ENCODE peak calls at places on chromosomes 5 and 9, in nine cellular contexts. One of them, this sample, is unnamed.

GRCh38 chr5:19322716-19323485 is 665.1 kb downstream of the CDH18 start:
- DNase-seq in GM23338: peak
- DNase-seq in hepatocyte: peak
- DNase-seq in GM23248: no peak
- DNase-seq in OCI-LY7: no peak
- DNase-seq in HCT116: no peak
- DNase-seq in PC-3: peak
- DNase-seq in SK-N-SH: no peak
- DNase-seq in MM.1S: peak
- DNase-seq in this sample: no peak

GRCh38 chr5:105905392-105905791 is 1765.3 kb downstream of the EFNA5 start:
- DNase-seq in GM23248: no peak
- DNase-seq in PC-3: peak
- DNase-seq in MM.1S: no peak
- DNase-seq in OCI-LY7: no peak
- DNase-seq in HCT116: no peak
- DNase-seq in hepatocyte: no peak
- DNase-seq in SK-N-SH: no peak
- DNase-seq in GM23338: no peak
- DNase-seq in this sample: no peak

GRCh38 chr9:128716581-128717254 is 7.2 kb downstream of the ZDHHC12 start:
- DNase-seq in OCI-LY7: no peak
- DNase-seq in MM.1S: no peak
- DNase-seq in GM23248: no peak
- DNase-seq in GM23338: no peak
- DNase-seq in SK-N-SH: peak
- DNase-seq in hepatocyte: no peak
- DNase-seq in PC-3: no peak
- DNase-seq in HCT116: no peak
- DNase-seq in this sample: no peak

GRCh38 chr9:116345393-116345792 is 191.8 kb downstream of the PAPPA start:
- DNase-seq in GM23248: no peak
- DNase-seq in OCI-LY7: no peak
- DNase-seq in PC-3: no peak
- DNase-seq in GM23338: no peak
- DNase-seq in HCT116: no peak
- DNase-seq in MM.1S: no peak
- DNase-seq in SK-N-SH: no peak
- DNase-seq in hepatocyte: no peak
- DNase-seq in this sample: no peak

GRCh38 chr5:150513375-150514309 is 5.7 kb downstream of the NDST1 start:
- DNase-seq in GM23248: peak
- DNase-seq in PC-3: no peak
- DNase-seq in hepatocyte: no peak
- DNase-seq in OCI-LY7: no peak
- DNase-seq in MM.1S: no peak
- DNase-seq in GM23338: peak
- DNase-seq in SK-N-SH: peak
- DNase-seq in HCT116: no peak
- DNase-seq in this sample: no peak

GRCh38 chr5:154465169-154465568 is 12.9 kb downstream of the HAND1 start:
- DNase-seq in SK-N-SH: no peak
- DNase-seq in MM.1S: no peak
- DNase-seq in GM23248: peak
- DNase-seq in PC-3: peak
- DNase-seq in OCI-LY7: no peak
- DNase-seq in GM23338: no peak
- DNase-seq in hepatocyte: no peak
- DNase-seq in HCT116: peak
- DNase-seq in this sample: no peak

GRCh38 chr5:59874675-59875074 is 18.9 kb downstream of the PDE4D start:
- DNase-seq in HCT116: no peak
- DNase-seq in GM23338: no peak
- DNase-seq in hepatocyte: no peak
- DNase-seq in GM23248: no peak
- DNase-seq in PC-3: peak
- DNase-seq in SK-N-SH: no peak
- DNase-seq in OCI-LY7: no peak
- DNase-seq in MM.1S: no peak
- DNase-seq in this sample: no peak

GRCh38 chr9:109751253-109751652 is 28.7 kb upstream of the PALM2AKAP2 start:
- DNase-seq in HCT116: no peak
- DNase-seq in GM23248: peak
- DNase-seq in SK-N-SH: no peak
- DNase-seq in PC-3: peak
- DNase-seq in MM.1S: no peak
- DNase-seq in hepatocyte: peak
- DNase-seq in OCI-LY7: no peak
- DNase-seq in GM23338: peak
- DNase-seq in this sample: peak

DNA sequence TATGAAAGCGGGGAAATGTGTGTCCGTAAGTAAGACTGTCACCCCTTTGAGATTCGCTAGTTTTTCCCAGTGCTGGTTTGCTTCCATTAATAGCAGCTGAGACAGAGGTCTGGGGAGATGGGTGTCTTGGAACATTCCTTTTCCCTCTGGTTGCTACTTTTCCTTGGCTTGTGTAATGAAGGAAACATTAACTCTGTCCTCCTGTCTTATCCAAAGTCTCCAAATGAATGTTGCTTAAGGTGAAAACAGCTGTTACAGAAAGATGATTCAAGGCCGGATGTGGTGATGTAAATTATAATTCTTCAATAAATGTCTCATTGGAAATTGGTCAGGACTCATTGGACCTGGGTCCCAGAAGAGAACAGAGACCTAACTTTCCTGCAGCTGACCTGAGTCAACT is 50.0 kb downstream of the MEGF10 start:
- DNase-seq in GM23338: no peak
- DNase-seq in SK-N-SH: no peak
- DNase-seq in hepatocyte: no peak
- DNase-seq in GM23248: no peak
- DNase-seq in PC-3: peak
- DNase-seq in OCI-LY7: no peak
- DNase-seq in MM.1S: no peak
- DNase-seq in HCT116: no peak
- DNase-seq in this sample: no peak
- H3K4me2 ChIP-seq in GM23338: no peak
- H3K4me2 ChIP-seq in SK-N-SH: no peak
- H3K4me2 ChIP-seq in hepatocyte: no peak
- H3K4me2 ChIP-seq in GM23248: no peak
- H3K4me2 ChIP-seq in PC-3: no peak
- H3K4me2 ChIP-seq in OCI-LY7: no peak
- H3K4me2 ChIP-seq in MM.1S: no peak
- H3K4me2 ChIP-seq in HCT116: no peak
- H3K4me2 ChIP-seq in this sample: no peak

GRCh38 chr9:91066856-91067255 is 265.2 kb downstream of the SYK start:
- DNase-seq in hepatocyte: no peak
- DNase-seq in MM.1S: no peak
- DNase-seq in PC-3: no peak
- DNase-seq in GM23338: no peak
- DNase-seq in OCI-LY7: no peak
- DNase-seq in HCT116: no peak
- DNase-seq in GM23248: no peak
- DNase-seq in SK-N-SH: no peak
- DNase-seq in this sample: no peak
- TF ChIP-seq EZH2phosphoT487 in hepatocyte: no peak
- TF ChIP-seq EZH2phosphoT487 in MM.1S: no peak
- TF ChIP-seq EZH2phosphoT487 in PC-3: no peak
- TF ChIP-seq EZH2phosphoT487 in GM23338: no peak
- TF ChIP-seq EZH2phosphoT487 in OCI-LY7: no peak
- TF ChIP-seq EZH2phosphoT487 in HCT116: no peak
- TF ChIP-seq EZH2phosphoT487 in GM23248: no peak
- TF ChIP-seq EZH2phosphoT487 in SK-N-SH: no peak
- TF ChIP-seq EZH2phosphoT487 in this sample: no peak

GRCh38 chr5:5886353-5886752 is 463.9 kb downstream of the ICE1 start:
- DNase-seq in MM.1S: no peak
- DNase-seq in OCI-LY7: no peak
- DNase-seq in SK-N-SH: no peak
- DNase-seq in PC-3: no peak
- DNase-seq in hepatocyte: no peak
- DNase-seq in HCT116: no peak
- DNase-seq in GM23248: no peak
- DNase-seq in GM23338: peak
- DNase-seq in this sample: no peak

GRCh38 chr5:5884593-5884992 is 462.1 kb downstream of the ICE1 start:
- DNase-seq in GM23248: no peak
- DNase-seq in MM.1S: no peak
- DNase-seq in GM23338: no peak
- DNase-seq in HCT116: no peak
- DNase-seq in SK-N-SH: no peak
- DNase-seq in hepatocyte: no peak
- DNase-seq in OCI-LY7: no peak
- DNase-seq in PC-3: no peak
- DNase-seq in this sample: no peak

GRCh38 chr5:5886812-5887486 is 464.5 kb downstream of the ICE1 start:
- DNase-seq in OCI-LY7: peak
- DNase-seq in PC-3: peak
- DNase-seq in SK-N-SH: peak
- DNase-seq in MM.1S: peak
- DNase-seq in GM23248: no peak
- DNase-seq in HCT116: no peak
- DNase-seq in GM23338: peak
- DNase-seq in hepatocyte: peak
- DNase-seq in this sample: peak

GRCh38 chr5:5885782-5886181 is 463.3 kb downstream of the ICE1 start:
- DNase-seq in MM.1S: no peak
- DNase-seq in GM23248: no peak
- DNase-seq in SK-N-SH: no peak
- DNase-seq in GM23338: no peak
- DNase-seq in PC-3: no peak
- DNase-seq in OCI-LY7: no peak
- DNase-seq in HCT116: no peak
- DNase-seq in hepatocyte: no peak
- DNase-seq in this sample: no peak

GRCh38 chr5:5887818-5888217 is 465.3 kb downstream of the ICE1 start:
- DNase-seq in hepatocyte: no peak
- DNase-seq in PC-3: no peak
- DNase-seq in HCT116: no peak
- DNase-seq in SK-N-SH: no peak
- DNase-seq in GM23248: no peak
- DNase-seq in OCI-LY7: no peak
- DNase-seq in GM23338: no peak
- DNase-seq in MM.1S: no peak
- DNase-seq in this sample: no peak
- H3K4me2 ChIP-seq in hepatocyte: no peak
- H3K4me2 ChIP-seq in PC-3: no peak
- H3K4me2 ChIP-seq in HCT116: no peak
- H3K4me2 ChIP-seq in SK-N-SH: no peak
- H3K4me2 ChIP-seq in GM23248: no peak
- H3K4me2 ChIP-seq in OCI-LY7: no peak
- H3K4me2 ChIP-seq in GM23338: no peak
- H3K4me2 ChIP-seq in MM.1S: no peak
- H3K4me2 ChIP-seq in this sample: no peak

DNA sequence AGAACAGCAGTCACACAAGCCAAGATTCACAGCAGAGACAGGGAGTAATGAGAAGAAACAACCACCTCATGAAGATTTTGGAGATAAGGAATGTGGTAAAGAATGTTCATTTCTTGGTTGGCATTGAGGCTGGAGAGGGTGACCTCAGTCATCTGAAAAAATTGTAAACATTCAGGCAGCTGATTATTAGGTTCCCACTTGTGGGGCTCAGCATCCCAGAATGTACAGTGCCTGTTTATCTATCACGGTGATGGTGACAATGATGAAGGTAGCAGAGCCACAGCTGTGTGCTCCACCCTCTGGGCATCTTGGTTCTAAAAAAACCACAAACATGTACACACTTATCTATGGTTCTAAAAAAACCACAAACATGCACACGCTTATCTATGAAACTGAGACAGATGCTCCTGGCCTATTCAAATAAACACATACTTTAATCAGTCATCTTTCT is 143.9 kb upstream of the MOCS2 start:
- DNase-seq in GM23338: no peak
- DNase-seq in OCI-LY7: no peak
- DNase-seq in SK-N-SH: no peak
- DNase-seq in MM.1S: peak
- DNase-seq in HCT116: no peak
- DNase-seq in PC-3: peak
- DNase-seq in hepatocyte: no peak
- DNase-seq in GM23248: peak
- DNase-seq in this sample: no peak
- TF ChIP-seq EZH2phosphoT487 in GM23338: no peak
- TF ChIP-seq EZH2phosphoT487 in OCI-LY7: no peak
- TF ChIP-seq EZH2phosphoT487 in SK-N-SH: no peak
- TF ChIP-seq EZH2phosphoT487 in MM.1S: no peak
- TF ChIP-seq EZH2phosphoT487 in HCT116: no peak
- TF ChIP-seq EZH2phosphoT487 in PC-3: no peak
- TF ChIP-seq EZH2phosphoT487 in hepatocyte: no peak
- TF ChIP-seq EZH2phosphoT487 in GM23248: peak
- TF ChIP-seq EZH2phosphoT487 in this sample: no peak